ENCODE peak calls at places on chromosomes 5 and 9, in seven cellular contexts. I is mesenchymal stem cell, S is IMR-90, D is trophoblast cell, H is H9, B is neuronal stem cell, V is H1. E is an unnamed sample.

GRCh38 chr5:163221581-163221980 is 215.8 kb upstream of the CCNG1 start:
- DNase-seq in I (no peak), D (no peak), B (no peak), V (no peak), S (no peak), H (no peak), E (no peak)

GRCh38 chr5:124796495-124796894 is 50.1 kb upstream of the ZNF608 start:
- DNase-seq in I (no peak), V (no peak), S (no peak), H (no peak), B (no peak), D (no peak), E (no peak)

GRCh38 chr5:179776413-179776938 is 17.3 kb upstream of the LTC4S start:
- DNase-seq in D (no peak), V (no peak), B (no peak), H (no peak), I (no peak), S (no peak), E (no peak)

GRCh38 chr9:101246691-101247090 is 138.1 kb downstream of the BAAT start:
- DNase-seq in V (no peak), I (no peak), B (no peak), S (no peak), H (no peak), D (no peak), E (no peak)

GRCh38 chr5:156838966-156839365 is 11.1 kb upstream of the PPP1R2B start:
- DNase-seq in I (no peak), S (no peak), B (no peak), H (no peak), V (no peak), D (no peak), E (no peak)

GRCh38 chr9:129259373-129259772 is 81.3 kb upstream of the IER5L start:
- DNase-seq in V (no peak), S (no peak), I (no peak), D (no peak), B (no peak), H (no peak), E (no peak)

GRCh38 chr9:86766912-86767311 is 180.4 kb downstream of the GAS1 start:
- DNase-seq in V (peak; percentile 7), S (peak; percentile 89), I (peak; percentile 18), H (no peak), B (peak; percentile 23), D (peak; percentile 89), E (peak; percentile 59)

GRCh38 chr5:96324708-96325107 is 108.3 kb downstream of the PCSK1 start:
- DNase-seq in H (no peak), B (no peak), S (peak; percentile 96), I (peak; percentile 50), D (peak; percentile 67), V (no peak), E (no peak)

GRCh38 chr5:38793099-38793498 is 52.7 kb upstream of the OSMR start:
- DNase-seq in I (no peak), D (no peak), V (no peak), S (no peak), H (no peak), B (no peak), E (no peak)

GRCh38 chr5:80204808-80205614 is 50.8 kb downstream of the SERINC5 start:
- DNase-seq in H (no peak), B (no peak), S (peak; percentile 76), I (peak; percentile 32), D (peak; percentile 62), V (no peak), E (peak; percentile 86)

GRCh38 chr5:132916086-132916485 is 42.6 kb downstream of the LEAP2 start:
- DNase-seq in B (no peak), I (no peak), D (no peak), S (no peak), V (no peak), H (no peak), E (no peak)

GRCh38 chr5:72543365-72543764 is 36.2 kb upstream of the ZNF366 start:
- DNase-seq in I (peak; percentile 78), D (no peak), B (no peak), S (peak; percentile 69), H (no peak), V (no peak), E (no peak)

GRCh38 chr9:127049581-127049980 is 72.9 kb downstream of the ANGPTL2 start:
- DNase-seq in I (peak; percentile 25), B (no peak), S (peak; percentile 55), D (no peak), H (no peak), V (no peak), E (no peak)

DNA sequence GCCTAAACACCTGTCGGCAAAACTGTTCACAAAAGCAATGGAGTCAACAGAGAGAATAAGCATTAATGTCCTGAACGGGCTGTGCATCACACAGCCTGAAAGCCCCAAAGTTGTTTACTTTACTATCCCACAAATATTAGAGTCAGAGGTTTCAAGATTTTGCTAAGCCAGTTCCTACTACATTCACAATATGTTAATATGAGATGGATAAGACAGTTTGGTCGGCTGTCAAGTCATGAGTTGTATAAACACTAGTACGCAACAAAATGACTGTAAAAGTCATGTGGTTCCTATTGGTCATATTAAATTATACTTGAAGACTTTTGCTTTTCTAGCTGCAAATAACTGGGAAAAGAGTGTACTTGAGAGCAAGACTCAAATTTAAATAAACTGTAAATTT is 33.4 kb downstream of the FANCC start:
- DNase-seq in H (no peak), D (no peak), S (peak; percentile 94), V (no peak), B (no peak), I (peak; percentile 86), E (no peak)
- H3K18ac ChIP-seq in H (no peak overlapping the region), D (no peak overlapping the region), S (no peak overlapping the region), V (no peak overlapping the region), B (no peak overlapping the region), I (no peak overlapping the region), E (no peak overlapping the region)

DNA sequence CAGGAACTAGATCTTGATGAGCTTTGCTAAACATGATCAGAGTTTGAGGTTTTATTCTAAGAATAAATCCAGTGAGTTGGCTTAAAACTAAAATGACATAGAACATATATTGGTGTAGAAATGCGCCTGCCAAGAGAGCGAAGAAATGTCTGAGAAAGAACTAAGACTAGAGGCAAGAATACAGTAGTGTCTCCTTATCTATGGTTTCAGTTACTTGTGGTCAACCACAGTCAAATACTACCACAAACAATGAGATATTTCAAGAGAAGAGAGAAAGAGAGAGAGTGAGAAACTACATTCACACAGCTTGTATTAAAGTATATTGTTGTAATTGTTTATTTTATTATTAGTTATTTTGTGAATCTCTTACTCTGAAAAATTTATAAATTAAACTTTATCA is 254.4 kb upstream of the CDH10 start:
- DNase-seq in V (no peak), H (no peak), S (no peak), D (no peak), I (peak; percentile 32), B (no peak), E (no peak)
- H2AK5ac ChIP-seq in V (no peak overlapping the region), H (no peak overlapping the region), S (no peak overlapping the region), D (no peak overlapping the region), I (no peak overlapping the region), B (no peak overlapping the region), E (no peak overlapping the region)

DNA sequence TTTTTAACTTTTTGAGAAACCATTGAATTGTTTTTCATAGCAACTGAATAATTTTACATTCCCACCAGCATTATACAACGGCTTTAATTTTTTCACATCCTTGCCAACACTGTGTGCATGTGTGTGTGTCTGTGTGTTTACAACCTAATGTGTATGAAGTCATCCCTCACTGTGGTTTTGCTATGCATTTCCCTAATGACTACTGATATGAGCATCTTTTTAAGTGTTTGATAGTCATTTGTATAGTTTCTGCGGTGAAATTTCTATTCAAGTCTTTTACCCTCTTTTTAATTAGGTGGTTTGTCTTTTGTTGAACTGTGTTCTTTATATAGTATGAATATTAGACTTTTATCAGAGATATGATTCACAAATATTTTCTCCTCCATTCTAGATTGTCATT is 263.1 kb upstream of the COX7C start:
- DNase-seq in B (no peak), D (no peak), V (no peak), S (no peak), H (no peak), I (no peak), E (no peak)
- H3K18ac ChIP-seq in B (no peak overlapping the region), D (no peak overlapping the region), V (no peak overlapping the region), S (no peak overlapping the region), H (no peak overlapping the region), I (no peak overlapping the region), E (no peak overlapping the region)

DNA sequence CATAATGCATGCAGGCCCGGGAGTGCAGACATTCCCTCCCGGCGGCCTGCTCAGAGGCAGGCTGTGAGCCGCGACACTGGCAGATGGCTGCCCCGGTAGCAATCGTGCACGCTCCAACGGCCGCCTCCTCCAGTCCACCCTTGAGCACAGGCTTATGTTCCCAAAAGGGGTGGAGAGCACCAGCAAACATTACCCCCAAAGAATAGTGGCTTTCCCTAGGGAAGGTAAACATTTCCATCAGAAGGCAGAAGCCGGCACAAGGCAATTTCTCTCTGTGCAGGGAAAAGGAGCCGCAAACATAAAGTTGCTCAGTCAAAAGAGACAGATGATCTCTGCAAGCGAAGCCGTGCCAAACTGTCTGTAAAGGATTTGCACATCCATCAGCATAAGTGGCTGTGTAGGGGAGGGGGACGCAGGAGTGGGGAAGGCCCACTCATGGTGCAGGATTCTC is 92.5 kb downstream of the SIL1 start:
- DNase-seq in V (no peak), I (no peak), H (no peak), D (no peak), B (peak; percentile 23), S (no peak), E (no peak)
- H2AK5ac ChIP-seq in V (no peak overlapping the region), I (no peak overlapping the region), H (no peak overlapping the region), D (no peak overlapping the region), B (no peak overlapping the region), S (no peak overlapping the region), E (no peak overlapping the region)